ENCODE peak calls at places on chromosomes 11 and 22, in four cellular contexts. O is heart left ventricle, T is prostate gland, V is A549. L is an unnamed sample.

GRCh38 chr22:47476226-47476625 is 713.8 kb downstream of the TBC1D22A start:
- DNase-seq in O (no peak), T (no peak), V (no peak), L (no peak)

GRCh38 chr22:39205344-39206021 is 39.3 kb downstream of the PDGFB start:
- DNase-seq in O (peak), T (no peak), V (peak), L (no peak)

GRCh38 chr11:103326070-103326794 is 217.0 kb downstream of the DYNC2H1 start:
- DNase-seq in O (peak), T (peak), V (peak), L (peak)

GRCh38 chr11:65278351-65278750 is 16.6 kb downstream of the POLA2 start:
- DNase-seq in O (no peak), T (no peak), V (no peak), L (no peak)

GRCh38 chr11:65591939-65592814 is 3.4 kb downstream of the KCNK7 start:
- DNase-seq in O (no peak), T (no peak), V (no peak), L (peak)

GRCh38 chr11:66336234-66337102 is at the start of gene RIN1:
- DNase-seq in O (no peak), T (no peak), V (peak), L (peak)

GRCh38 chr11:72058416-72059034 is 21.8 kb downstream of the NUMA1 start:
- DNase-seq in O (no peak), T (no peak), V (no peak), L (no peak)

GRCh38 chr11:125290263-125290662 is 125.7 kb downstream of the PKNOX2 start:
- DNase-seq in O (no peak), T (no peak), V (no peak), L (no peak)

GRCh38 chr11:43969543-43969942 is 27.1 kb downstream of the C11orf96 start:
- DNase-seq in O (no peak), T (no peak), V (no peak), L (no peak)

GRCh38 chr11:7348432-7349298 is 97.0 kb downstream of the SYT9 start:
- DNase-seq in O (no peak), T (peak), V (no peak), L (no peak)

GRCh38 chr11:128886401-128887119 is 4.6 kb upstream of the KCNJ5 start:
- DNase-seq in O (no peak), T (no peak), V (peak), L (peak)

GRCh38 chr22:48284671-48285070 is 1522.2 kb downstream of the TBC1D22A start:
- DNase-seq in O (no peak), T (no peak), V (no peak), L (no peak)

GRCh38 chr11:25351091-25351803 is 854.4 kb downstream of the LUZP2 start:
- DNase-seq in O (no peak), T (no peak), V (no peak), L (no peak)

GRCh38 chr11:26805001-26805400 is 83.1 kb upstream of the SLC5A12 start:
- DNase-seq in O (no peak), T (no peak), V (no peak), L (no peak)

GRCh38 chr11:120035756-120036155 is 102.2 kb downstream of the TRIM29 start:
- DNase-seq in O (no peak), T (no peak), V (no peak), L (no peak)

GRCh38 chr22:42662114-42663021 is 13.2 kb upstream of the CYB5R3 start:
- DNase-seq in O (peak), T (peak), V (peak), L (peak)

GRCh38 chr22:19524170-19525115 is at the start of gene CLDN5:
- DNase-seq in O (peak), T (no peak), V (no peak), L (no peak)
- TF ChIP-seq POLR2A in O (no peak), T (peak), V (no peak), L (peak)

GRCh38 chr22:37163096-37163489 is 13.4 kb upstream of the IL2RB start:
- DNase-seq in O (no peak), T (no peak), V (no peak), L (no peak)

GRCh38 chr22:37165066-37165465 is 15.3 kb upstream of the IL2RB start:
- DNase-seq in O (no peak), T (no peak), V (no peak), L (no peak)

GRCh38 chr22:37162221-37163095 is 12.7 kb upstream of the IL2RB start:
- DNase-seq in O (no peak), T (no peak), V (no peak), L (peak)

GRCh38 chr22:37164535-37164887 is 14.8 kb upstream of the IL2RB start:
- DNase-seq in O (no peak), T (no peak), V (no peak), L (no peak)

DNA sequence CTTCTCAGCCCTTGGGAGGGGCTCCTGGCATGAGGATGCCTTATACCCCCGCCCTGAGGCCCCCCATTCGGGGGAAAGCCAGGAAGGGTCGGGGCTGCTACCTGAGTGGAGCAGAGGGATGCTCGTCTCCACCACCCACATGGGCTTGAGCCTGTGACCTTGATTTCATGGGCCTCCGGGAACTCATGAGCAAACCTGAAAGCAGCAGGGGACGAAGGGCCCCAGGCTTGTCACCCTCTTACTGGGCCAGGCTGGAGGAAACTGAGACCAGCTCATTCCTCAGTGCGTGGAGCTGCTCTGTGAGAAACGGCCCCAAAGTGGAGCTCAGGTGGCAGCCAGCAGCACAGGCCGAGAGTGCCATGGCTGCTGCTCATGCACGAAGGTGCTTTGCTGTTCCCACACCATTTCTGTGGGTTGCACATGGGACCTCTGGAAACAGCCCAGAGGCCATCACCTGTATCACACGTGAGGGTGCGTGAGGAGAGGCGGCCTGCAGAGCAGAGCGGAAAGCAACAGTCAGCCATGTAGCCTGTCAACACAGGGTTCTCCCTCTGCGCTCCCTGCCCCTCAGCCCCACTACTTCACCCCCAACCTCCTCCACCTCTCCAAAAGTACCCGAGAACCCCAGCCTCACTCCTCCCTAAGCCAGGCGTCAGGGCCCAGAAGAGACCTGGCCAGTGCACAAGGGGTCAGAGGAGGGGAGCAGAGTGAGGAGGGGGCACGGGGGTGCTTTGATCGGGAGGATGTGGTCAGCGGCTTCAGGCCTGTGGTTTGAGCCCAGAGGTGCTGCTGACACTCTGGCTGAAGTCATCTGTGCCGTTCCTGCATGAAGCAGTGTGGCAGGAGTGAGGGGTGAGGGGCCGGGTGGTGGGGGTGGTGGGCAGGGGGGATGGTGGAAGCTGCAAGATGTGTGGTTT is 14.2 kb upstream of the IL2RB start:
- DNase-seq in O (no peak), T (no peak), V (no peak), L (no peak)
- TF ChIP-seq POLR2A in O (no peak), T (no peak), V (no peak), L (no peak)

DNA sequence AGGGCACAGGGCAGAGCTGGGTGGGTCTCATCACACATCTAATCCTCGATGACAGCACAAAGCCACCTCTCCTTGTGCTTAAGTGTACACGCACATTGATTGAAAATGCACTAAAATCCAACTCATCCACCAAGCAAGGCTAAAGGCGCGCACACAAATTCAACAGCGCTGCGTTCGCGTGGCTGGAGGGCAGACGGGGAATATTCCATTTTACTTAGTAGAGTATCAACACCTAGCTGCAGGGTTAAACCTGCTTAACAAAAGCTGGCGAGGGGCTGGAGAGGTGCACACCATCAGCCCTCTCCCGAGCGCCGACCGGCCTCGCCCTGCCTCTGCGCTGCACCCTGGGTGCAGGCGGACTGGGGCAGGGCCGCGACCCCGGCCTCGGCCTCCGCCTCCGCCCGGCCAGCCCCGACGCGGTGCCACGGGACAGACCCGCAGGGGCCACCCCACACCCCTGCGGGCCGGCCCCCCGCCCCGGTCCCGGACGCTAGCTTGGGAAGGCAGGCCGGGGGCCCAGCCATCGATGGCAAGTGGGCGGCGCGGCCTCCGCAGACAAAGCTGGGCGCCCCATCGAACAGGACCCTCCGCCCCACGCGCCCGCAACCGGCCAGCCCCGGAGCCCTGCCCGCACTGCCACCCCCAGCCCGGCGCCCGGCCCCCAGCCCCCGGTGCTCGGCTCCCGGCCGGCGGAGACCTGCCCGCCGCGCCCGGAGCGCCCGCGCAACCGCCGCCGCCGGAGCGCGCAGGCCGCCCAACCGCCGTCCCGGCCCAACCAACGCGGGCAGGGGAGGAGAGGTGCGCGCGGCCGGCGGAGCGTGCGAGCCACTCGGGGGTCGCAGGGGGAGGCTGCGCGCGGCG is 914 bp downstream of the PRDM10 start:
- DNase-seq in O (peak), T (peak), V (peak), L (peak)
- TF ChIP-seq POLR2A in O (no peak), T (no peak), V (no peak), L (peak)

GRCh38 chr11:48001438-48002021 is 21.2 kb downstream of the PTPRJ start:
- DNase-seq in O (no peak), T (peak), V (peak), L (peak)
- TF ChIP-seq POLR2A in O (no peak), T (no peak), V (no peak), L (no peak)

DNA sequence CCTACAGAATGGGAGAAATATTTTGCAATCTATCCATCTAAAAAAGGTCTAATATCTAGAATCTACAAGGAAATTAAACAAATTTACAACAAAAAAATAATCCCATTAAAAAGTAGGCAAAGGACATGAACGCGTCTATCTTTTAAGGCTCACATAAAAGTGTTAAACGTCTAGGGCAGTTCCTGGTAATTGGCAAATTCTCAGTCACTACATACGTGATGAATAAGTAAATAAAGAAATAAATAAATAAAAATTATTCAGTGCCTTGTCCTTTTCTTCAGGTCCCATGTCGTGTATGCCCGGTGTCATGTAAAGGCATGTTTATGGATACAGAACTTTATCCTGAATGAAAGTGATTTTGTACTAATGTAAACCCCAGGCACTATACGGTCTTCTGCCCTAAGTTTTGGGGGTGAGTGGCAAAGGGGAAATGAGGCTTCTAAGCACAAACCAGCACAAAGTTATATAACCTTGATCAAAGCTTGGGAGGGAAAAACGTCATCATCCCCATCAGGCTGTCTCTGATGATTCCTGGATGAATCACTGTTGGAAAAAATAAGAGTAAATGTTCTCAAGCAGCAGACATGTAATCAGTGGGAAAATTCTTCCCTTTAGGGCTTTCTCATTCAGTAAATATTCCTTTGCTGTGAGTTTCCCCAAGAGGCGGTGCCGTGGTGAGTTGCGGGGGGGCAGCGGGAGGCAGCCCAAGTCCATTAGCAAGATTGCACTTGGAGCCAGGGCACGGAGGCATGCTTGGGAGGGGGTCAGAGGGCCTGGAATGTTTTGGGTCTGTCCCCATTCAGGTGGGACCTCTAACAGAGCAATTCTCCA is 30.4 kb upstream of the MICAL2 start:
- DNase-seq in O (peak), T (no peak), V (peak), L (peak)
- TF ChIP-seq POLR2A in O (no peak), T (no peak), V (no peak), L (no peak)

GRCh38 chr22:23912293-23912903 is 18.2 kb downstream of the MIF start:
- DNase-seq in O (no peak), T (no peak), V (no peak), L (no peak)
- TF ChIP-seq POLR2A in O (no peak), T (no peak), V (no peak), L (no peak)

DNA sequence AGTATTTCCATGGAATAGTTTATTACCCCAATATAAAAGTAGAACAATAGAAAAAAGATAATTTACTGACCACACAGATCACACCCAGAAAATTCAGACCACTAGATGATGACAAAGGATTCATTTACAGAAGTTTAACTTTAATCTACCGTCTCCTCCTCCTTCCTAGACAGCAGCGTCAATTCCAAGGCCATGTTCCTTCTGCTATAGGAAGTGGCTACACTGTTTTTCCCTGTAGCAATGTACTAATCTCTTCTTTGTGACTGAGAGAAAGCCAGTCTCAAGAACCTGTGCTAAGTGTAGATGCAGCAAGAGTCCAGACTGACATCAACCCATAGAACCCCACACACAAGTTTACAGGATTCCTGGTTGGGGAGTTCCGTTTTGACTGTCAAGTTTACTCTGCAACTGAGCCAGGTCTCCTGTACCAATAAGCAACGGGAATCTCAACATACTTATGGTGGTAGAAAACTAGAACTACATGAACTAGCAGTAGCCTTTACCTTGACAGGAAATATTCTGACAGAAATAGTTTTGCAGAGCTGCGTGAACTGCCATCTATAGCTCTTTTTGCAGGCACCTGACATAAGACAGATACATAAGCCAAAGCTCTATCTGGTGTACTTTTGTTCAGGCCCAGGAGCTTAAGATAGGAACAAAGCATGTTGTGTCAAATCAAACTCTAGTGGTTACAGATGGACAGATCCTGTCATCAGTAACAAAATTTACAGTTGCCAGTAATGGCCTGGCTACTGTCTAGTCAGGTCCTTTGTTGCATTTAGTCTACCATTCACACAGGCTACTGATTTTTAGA is 42.9 kb downstream of the MRTFA start:
- DNase-seq in O (no peak), T (no peak), V (no peak), L (no peak)
- TF ChIP-seq POLR2A in O (no peak), T (no peak), V (no peak), L (no peak)